ENCODE peak calls at places on chromosomes 4 and X, in seven cellular contexts. One of them, this sample, is unnamed.

GRCh38 chr4:176409627-176410026 is 89.9 kb downstream of the SPCS3 start:
- DNase-seq in PC-3: no peak
- DNase-seq in T-helper 1 cell: no peak
- DNase-seq in natural killer cell: no peak
- DNase-seq in stimulated activated naive CD8-positive, alpha-beta T cell treated with anti-CD3 and anti-CD28 coated beads, Interleukin-15, amount 100 ng/mL, for 72 hours: no peak
- DNase-seq in NCI-H187: no peak
- DNase-seq in foreskin fibroblast: no peak
- DNase-seq in this sample: no peak

GRCh38 chrX:49053223-49054072 is 5.4 kb upstream of the CCDC120 start:
- DNase-seq in PC-3: peak
- DNase-seq in T-helper 1 cell: peak
- DNase-seq in natural killer cell: peak
- DNase-seq in stimulated activated naive CD8-positive, alpha-beta T cell treated with anti-CD3 and anti-CD28 coated beads, Interleukin-15, amount 100 ng/mL, for 72 hours: peak
- DNase-seq in NCI-H187: no peak
- DNase-seq in foreskin fibroblast: no peak
- DNase-seq in this sample: peak

GRCh38 chr4:37219251-37219650 is 25.3 kb upstream of the NWD2 start:
- DNase-seq in PC-3: no peak
- DNase-seq in T-helper 1 cell: no peak
- DNase-seq in natural killer cell: no peak
- DNase-seq in stimulated activated naive CD8-positive, alpha-beta T cell treated with anti-CD3 and anti-CD28 coated beads, Interleukin-15, amount 100 ng/mL, for 72 hours: no peak
- DNase-seq in NCI-H187: no peak
- DNase-seq in foreskin fibroblast: no peak
- DNase-seq in this sample: no peak

GRCh38 chr4:3368841-3369760 is 72.7 kb upstream of the HGFAC start:
- DNase-seq in PC-3: no peak
- DNase-seq in T-helper 1 cell: no peak
- DNase-seq in natural killer cell: no peak
- DNase-seq in stimulated activated naive CD8-positive, alpha-beta T cell treated with anti-CD3 and anti-CD28 coated beads, Interleukin-15, amount 100 ng/mL, for 72 hours: no peak
- DNase-seq in NCI-H187: no peak
- DNase-seq in foreskin fibroblast: no peak
- DNase-seq in this sample: no peak

GRCh38 chr4:40998680-40999358 is 215.5 kb downstream of the APBB2 start:
- DNase-seq in PC-3: peak
- DNase-seq in T-helper 1 cell: no peak
- DNase-seq in natural killer cell: no peak
- DNase-seq in stimulated activated naive CD8-positive, alpha-beta T cell treated with anti-CD3 and anti-CD28 coated beads, Interleukin-15, amount 100 ng/mL, for 72 hours: no peak
- DNase-seq in NCI-H187: no peak
- DNase-seq in foreskin fibroblast: no peak
- DNase-seq in this sample: no peak

GRCh38 chrX:153763298-153763932 is 634 bp upstream of the PLXNB3 start:
- DNase-seq in PC-3: no peak
- DNase-seq in T-helper 1 cell: peak
- DNase-seq in natural killer cell: no peak
- DNase-seq in stimulated activated naive CD8-positive, alpha-beta T cell treated with anti-CD3 and anti-CD28 coated beads, Interleukin-15, amount 100 ng/mL, for 72 hours: no peak
- DNase-seq in NCI-H187: no peak
- DNase-seq in foreskin fibroblast: no peak
- DNase-seq in this sample: no peak

GRCh38 chr4:52932586-52933482 is 70.7 kb downstream of the RASL11B start:
- DNase-seq in PC-3: no peak
- DNase-seq in T-helper 1 cell: no peak
- DNase-seq in natural killer cell: no peak
- DNase-seq in stimulated activated naive CD8-positive, alpha-beta T cell treated with anti-CD3 and anti-CD28 coated beads, Interleukin-15, amount 100 ng/mL, for 72 hours: no peak
- DNase-seq in NCI-H187: no peak
- DNase-seq in foreskin fibroblast: no peak
- DNase-seq in this sample: no peak

GRCh38 chr4:80592950-80593349 is 257.4 kb downstream of the CFAP299 start:
- DNase-seq in PC-3: peak
- DNase-seq in T-helper 1 cell: no peak
- DNase-seq in natural killer cell: no peak
- DNase-seq in stimulated activated naive CD8-positive, alpha-beta T cell treated with anti-CD3 and anti-CD28 coated beads, Interleukin-15, amount 100 ng/mL, for 72 hours: no peak
- DNase-seq in NCI-H187: no peak
- DNase-seq in foreskin fibroblast: no peak
- DNase-seq in this sample: no peak

GRCh38 chr4:101346562-101347266 is 612 bp downstream of the PPP3CA start:
- DNase-seq in PC-3: peak
- DNase-seq in T-helper 1 cell: peak
- DNase-seq in natural killer cell: peak
- DNase-seq in stimulated activated naive CD8-positive, alpha-beta T cell treated with anti-CD3 and anti-CD28 coated beads, Interleukin-15, amount 100 ng/mL, for 72 hours: no peak
- DNase-seq in NCI-H187: no peak
- DNase-seq in foreskin fibroblast: peak
- DNase-seq in this sample: peak

GRCh38 chr4:13349096-13349495 is 135.0 kb downstream of the RAB28 start:
- DNase-seq in PC-3: no peak
- DNase-seq in T-helper 1 cell: no peak
- DNase-seq in natural killer cell: no peak
- DNase-seq in stimulated activated naive CD8-positive, alpha-beta T cell treated with anti-CD3 and anti-CD28 coated beads, Interleukin-15, amount 100 ng/mL, for 72 hours: no peak
- DNase-seq in NCI-H187: no peak
- DNase-seq in foreskin fibroblast: peak
- DNase-seq in this sample: no peak

GRCh38 chr4:145881991-145882390 is 56.6 kb downstream of the ZNF827 start:
- DNase-seq in PC-3: no peak
- DNase-seq in T-helper 1 cell: no peak
- DNase-seq in natural killer cell: no peak
- DNase-seq in stimulated activated naive CD8-positive, alpha-beta T cell treated with anti-CD3 and anti-CD28 coated beads, Interleukin-15, amount 100 ng/mL, for 72 hours: no peak
- DNase-seq in NCI-H187: peak
- DNase-seq in foreskin fibroblast: no peak
- DNase-seq in this sample: no peak

GRCh38 chr4:18291981-18292380 is 270.4 kb upstream of the LCORL start:
- DNase-seq in PC-3: no peak
- DNase-seq in T-helper 1 cell: no peak
- DNase-seq in natural killer cell: no peak
- DNase-seq in stimulated activated naive CD8-positive, alpha-beta T cell treated with anti-CD3 and anti-CD28 coated beads, Interleukin-15, amount 100 ng/mL, for 72 hours: no peak
- DNase-seq in NCI-H187: no peak
- DNase-seq in foreskin fibroblast: no peak
- DNase-seq in this sample: no peak

GRCh38 chrX:790780-791360 is 160.3 kb downstream of the SHOX start:
- DNase-seq in PC-3: no peak
- DNase-seq in T-helper 1 cell: no peak
- DNase-seq in natural killer cell: no peak
- DNase-seq in stimulated activated naive CD8-positive, alpha-beta T cell treated with anti-CD3 and anti-CD28 coated beads, Interleukin-15, amount 100 ng/mL, for 72 hours: no peak
- DNase-seq in NCI-H187: no peak
- DNase-seq in foreskin fibroblast: no peak
- DNase-seq in this sample: no peak

GRCh38 chr4:122010610-122011009 is 58.8 kb upstream of the TRPC3 start:
- DNase-seq in PC-3: peak
- DNase-seq in T-helper 1 cell: no peak
- DNase-seq in natural killer cell: no peak
- DNase-seq in stimulated activated naive CD8-positive, alpha-beta T cell treated with anti-CD3 and anti-CD28 coated beads, Interleukin-15, amount 100 ng/mL, for 72 hours: no peak
- DNase-seq in NCI-H187: no peak
- DNase-seq in foreskin fibroblast: peak
- DNase-seq in this sample: no peak

GRCh38 chrX:9988762-9989161 is 21.6 kb downstream of the CLDN34 start:
- DNase-seq in PC-3: peak
- DNase-seq in T-helper 1 cell: no peak
- DNase-seq in natural killer cell: no peak
- DNase-seq in stimulated activated naive CD8-positive, alpha-beta T cell treated with anti-CD3 and anti-CD28 coated beads, Interleukin-15, amount 100 ng/mL, for 72 hours: no peak
- DNase-seq in NCI-H187: no peak
- DNase-seq in foreskin fibroblast: no peak
- DNase-seq in this sample: no peak

GRCh38 chr4:57098945-57099344 is 11.2 kb downstream of the IGFBP7 start:
- DNase-seq in PC-3: no peak
- DNase-seq in T-helper 1 cell: no peak
- DNase-seq in natural killer cell: no peak
- DNase-seq in stimulated activated naive CD8-positive, alpha-beta T cell treated with anti-CD3 and anti-CD28 coated beads, Interleukin-15, amount 100 ng/mL, for 72 hours: no peak
- DNase-seq in NCI-H187: no peak
- DNase-seq in foreskin fibroblast: peak
- DNase-seq in this sample: no peak

GRCh38 chrX:57453901-57454300 is 137.9 kb upstream of the ZXDB start:
- DNase-seq in PC-3: peak
- DNase-seq in T-helper 1 cell: no peak
- DNase-seq in natural killer cell: no peak
- DNase-seq in stimulated activated naive CD8-positive, alpha-beta T cell treated with anti-CD3 and anti-CD28 coated beads, Interleukin-15, amount 100 ng/mL, for 72 hours: no peak
- DNase-seq in NCI-H187: no peak
- DNase-seq in foreskin fibroblast: no peak
- DNase-seq in this sample: no peak

GRCh38 chrX:150080497-150080896 is 142.2 kb upstream of the EOLA2 start:
- DNase-seq in PC-3: no peak
- DNase-seq in T-helper 1 cell: no peak
- DNase-seq in natural killer cell: no peak
- DNase-seq in stimulated activated naive CD8-positive, alpha-beta T cell treated with anti-CD3 and anti-CD28 coated beads, Interleukin-15, amount 100 ng/mL, for 72 hours: no peak
- DNase-seq in NCI-H187: no peak
- DNase-seq in foreskin fibroblast: no peak
- DNase-seq in this sample: no peak

GRCh38 chr4:82402196-82402775 is 28.0 kb downstream of the HNRNPDL start:
- DNase-seq in PC-3: no peak
- DNase-seq in T-helper 1 cell: no peak
- DNase-seq in natural killer cell: no peak
- DNase-seq in stimulated activated naive CD8-positive, alpha-beta T cell treated with anti-CD3 and anti-CD28 coated beads, Interleukin-15, amount 100 ng/mL, for 72 hours: no peak
- DNase-seq in NCI-H187: peak
- DNase-seq in foreskin fibroblast: no peak
- DNase-seq in this sample: no peak

GRCh38 chr4:165799384-165799815 is 73.6 kb upstream of the TLL1 start:
- DNase-seq in PC-3: no peak
- DNase-seq in T-helper 1 cell: no peak
- DNase-seq in natural killer cell: no peak
- DNase-seq in stimulated activated naive CD8-positive, alpha-beta T cell treated with anti-CD3 and anti-CD28 coated beads, Interleukin-15, amount 100 ng/mL, for 72 hours: no peak
- DNase-seq in NCI-H187: no peak
- DNase-seq in foreskin fibroblast: no peak
- DNase-seq in this sample: no peak

GRCh38 chr4:73406548-73406875 is 2.4 kb downstream of the ALB start:
- DNase-seq in PC-3: no peak
- DNase-seq in T-helper 1 cell: no peak
- DNase-seq in natural killer cell: no peak
- DNase-seq in stimulated activated naive CD8-positive, alpha-beta T cell treated with anti-CD3 and anti-CD28 coated beads, Interleukin-15, amount 100 ng/mL, for 72 hours: no peak
- DNase-seq in NCI-H187: no peak
- DNase-seq in foreskin fibroblast: peak
- DNase-seq in this sample: no peak

GRCh38 chrX:18561020-18561419 is 110.9 kb downstream of the RS1 start:
- DNase-seq in PC-3: no peak
- DNase-seq in T-helper 1 cell: no peak
- DNase-seq in natural killer cell: no peak
- DNase-seq in stimulated activated naive CD8-positive, alpha-beta T cell treated with anti-CD3 and anti-CD28 coated beads, Interleukin-15, amount 100 ng/mL, for 72 hours: no peak
- DNase-seq in NCI-H187: no peak
- DNase-seq in foreskin fibroblast: no peak
- DNase-seq in this sample: no peak

This sample was measured in activated T-helper 2 cell treated with anti-CD3 and anti-CD28 coated beads, Interferon-gamma antibody, Interleukin-2, Interleukin-4, amounts not matched to agents 10 μg/mL and 5 μg/mL and 100 μg/mL, durations not matched to agents 14 hours and 24 hours and 36 hours.